ENCODE peak calls at places on chromosomes 13 and 19, in ten cellular contexts. One of them, this sample, is unnamed.

GRCh38 chr13:67267136-67267535 is 37.0 kb upstream of the PCDH9 start:
- DNase-seq in upper lobe of right lung: no peak
- DNase-seq in cardiac muscle cell: no peak
- DNase-seq in CD4-positive, alpha-beta memory T cell: no peak
- DNase-seq in adrenal gland: no peak
- DNase-seq in endodermal cell: no peak
- DNase-seq in lung: no peak
- DNase-seq in right cardiac atrium: no peak
- DNase-seq in ascending aorta: no peak
- DNase-seq in PC-3: no peak
- DNase-seq in this sample: no peak

GRCh38 chr13:104204177-104204576 is 1138.0 kb upstream of the SLC10A2 start:
- DNase-seq in upper lobe of right lung: no peak
- DNase-seq in cardiac muscle cell: no peak
- DNase-seq in CD4-positive, alpha-beta memory T cell: no peak
- DNase-seq in adrenal gland: no peak
- DNase-seq in endodermal cell: no peak
- DNase-seq in lung: no peak
- DNase-seq in right cardiac atrium: no peak
- DNase-seq in ascending aorta: no peak
- DNase-seq in PC-3: no peak
- DNase-seq in this sample: no peak

GRCh38 chr13:44420376-44421220 is 47.0 kb downstream of the SERP2 start:
- DNase-seq in upper lobe of right lung: no peak
- DNase-seq in cardiac muscle cell: no peak
- DNase-seq in CD4-positive, alpha-beta memory T cell: no peak
- DNase-seq in adrenal gland: no peak
- DNase-seq in endodermal cell: peak; percentile 70
- DNase-seq in lung: no peak
- DNase-seq in right cardiac atrium: no peak
- DNase-seq in ascending aorta: no peak
- DNase-seq in PC-3: no peak
- DNase-seq in this sample: no peak

GRCh38 chr19:42316223-42317211 is 3.4 kb downstream of the TMEM145 start:
- DNase-seq in upper lobe of right lung: peak; percentile 80
- DNase-seq in cardiac muscle cell: no peak
- DNase-seq in CD4-positive, alpha-beta memory T cell: no peak
- DNase-seq in adrenal gland: no peak
- DNase-seq in endodermal cell: no peak
- DNase-seq in lung: peak; percentile 44
- DNase-seq in right cardiac atrium: peak; percentile 70
- DNase-seq in ascending aorta: no peak
- DNase-seq in PC-3: no peak
- DNase-seq in this sample: no peak

GRCh38 chr13:64397699-64398098 is 2832.4 kb downstream of the PCDH9 start:
- DNase-seq in upper lobe of right lung: no peak
- DNase-seq in cardiac muscle cell: no peak
- DNase-seq in CD4-positive, alpha-beta memory T cell: no peak
- DNase-seq in adrenal gland: no peak
- DNase-seq in endodermal cell: no peak
- DNase-seq in lung: no peak
- DNase-seq in right cardiac atrium: no peak
- DNase-seq in ascending aorta: no peak
- DNase-seq in PC-3: peak; percentile 18
- DNase-seq in this sample: no peak

GRCh38 chr19:45385392-45386221 is 15.2 kb upstream of the ERCC2 start:
- DNase-seq in upper lobe of right lung: no peak
- DNase-seq in cardiac muscle cell: no peak
- DNase-seq in CD4-positive, alpha-beta memory T cell: no peak
- DNase-seq in adrenal gland: no peak
- DNase-seq in endodermal cell: peak; percentile 75
- DNase-seq in lung: no peak
- DNase-seq in right cardiac atrium: no peak
- DNase-seq in ascending aorta: no peak
- DNase-seq in PC-3: no peak
- DNase-seq in this sample: no peak

GRCh38 chr13:112105884-112106283 is 38.9 kb downstream of the SOX1 start:
- DNase-seq in upper lobe of right lung: no peak
- DNase-seq in cardiac muscle cell: peak; percentile 6
- DNase-seq in CD4-positive, alpha-beta memory T cell: no peak
- DNase-seq in adrenal gland: no peak
- DNase-seq in endodermal cell: peak; percentile 80
- DNase-seq in lung: no peak
- DNase-seq in right cardiac atrium: no peak
- DNase-seq in ascending aorta: no peak
- DNase-seq in PC-3: no peak
- DNase-seq in this sample: no peak

GRCh38 chr13:20258963-20259288 is 26.8 kb upstream of the GJB6 start:
- DNase-seq in upper lobe of right lung: no peak
- DNase-seq in cardiac muscle cell: no peak
- DNase-seq in CD4-positive, alpha-beta memory T cell: no peak
- DNase-seq in adrenal gland: no peak
- DNase-seq in endodermal cell: no peak
- DNase-seq in lung: no peak
- DNase-seq in right cardiac atrium: no peak
- DNase-seq in ascending aorta: no peak
- DNase-seq in PC-3: no peak
- DNase-seq in this sample: no peak

GRCh38 chr13:86585826-86586225 is 786.6 kb upstream of the SLITRK6 start:
- DNase-seq in upper lobe of right lung: no peak
- DNase-seq in cardiac muscle cell: no peak
- DNase-seq in CD4-positive, alpha-beta memory T cell: no peak
- DNase-seq in adrenal gland: peak; percentile 71
- DNase-seq in endodermal cell: no peak
- DNase-seq in lung: no peak
- DNase-seq in right cardiac atrium: peak; percentile 35
- DNase-seq in ascending aorta: no peak
- DNase-seq in PC-3: peak; percentile 10
- DNase-seq in this sample: no peak

GRCh38 chr13:113129921-113130750 is 7.5 kb downstream of the F10 start:
- DNase-seq in upper lobe of right lung: peak; percentile 65
- DNase-seq in cardiac muscle cell: no peak
- DNase-seq in CD4-positive, alpha-beta memory T cell: no peak
- DNase-seq in adrenal gland: peak; percentile 33
- DNase-seq in endodermal cell: peak; percentile 36
- DNase-seq in lung: no peak
- DNase-seq in right cardiac atrium: peak; percentile 86
- DNase-seq in ascending aorta: no peak
- DNase-seq in PC-3: no peak
- DNase-seq in this sample: no peak

DNA sequence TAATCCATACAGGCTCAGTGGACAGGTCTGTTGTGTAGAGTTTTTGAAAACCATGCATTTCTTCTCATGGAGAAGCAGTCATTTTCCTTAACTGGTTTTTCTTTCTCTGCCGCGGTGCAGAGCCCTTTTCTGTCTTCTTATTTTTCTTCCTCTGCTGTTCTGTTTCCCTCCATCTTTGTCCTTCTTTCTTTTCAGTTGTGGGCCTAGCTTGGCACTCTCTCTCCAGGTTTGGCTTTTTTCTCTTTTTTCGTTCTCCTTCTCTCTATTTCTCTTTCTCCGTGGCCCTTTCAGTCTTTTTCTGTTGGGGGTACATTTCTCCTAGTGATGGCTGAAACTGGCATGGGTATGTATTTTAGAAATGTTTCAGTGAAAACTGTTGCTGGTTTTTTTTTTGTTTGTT is 24.1 kb downstream of the NFIX start:
- DNase-seq in upper lobe of right lung: no peak
- DNase-seq in cardiac muscle cell: no peak
- DNase-seq in CD4-positive, alpha-beta memory T cell: no peak
- DNase-seq in adrenal gland: no peak
- DNase-seq in endodermal cell: no peak
- DNase-seq in lung: no peak
- DNase-seq in right cardiac atrium: no peak
- DNase-seq in ascending aorta: no peak
- DNase-seq in PC-3: no peak
- DNase-seq in this sample: no peak
- H3K4me1 ChIP-seq in upper lobe of right lung: peaks cover 71% of the 10 kb centered on the region
- H3K4me1 ChIP-seq in cardiac muscle cell: peaks cover 4% of the 10 kb centered on the region
- H3K4me1 ChIP-seq in CD4-positive, alpha-beta memory T cell: peaks cover 22% of the 10 kb centered on the region
- H3K4me1 ChIP-seq in adrenal gland: peaks cover 21% of the 10 kb centered on the region
- H3K4me1 ChIP-seq in endodermal cell: peaks cover 11% of the 10 kb centered on the region
- H3K4me1 ChIP-seq in lung: peaks cover 16% of the 10 kb centered on the region
- H3K4me1 ChIP-seq in right cardiac atrium: peaks cover 23% of the 10 kb centered on the region
- H3K4me1 ChIP-seq in ascending aorta: peaks cover 9% of the 10 kb centered on the region
- H3K4me1 ChIP-seq in PC-3: peaks cover 73% of the 10 kb centered on the region
- H3K4me1 ChIP-seq in this sample: peaks cover 13% of the 10 kb centered on the region

GRCh38 chr13:109760372-109760771 is 26.0 kb downstream of the IRS2 start:
- DNase-seq in upper lobe of right lung: no peak
- DNase-seq in cardiac muscle cell: no peak
- DNase-seq in CD4-positive, alpha-beta memory T cell: no peak
- DNase-seq in adrenal gland: no peak
- DNase-seq in endodermal cell: no peak
- DNase-seq in lung: no peak
- DNase-seq in right cardiac atrium: no peak
- DNase-seq in ascending aorta: no peak
- DNase-seq in PC-3: no peak
- DNase-seq in this sample: no peak
- H3K4me1 ChIP-seq in upper lobe of right lung: peaks cover 9% of the 10 kb centered on the region
- H3K4me1 ChIP-seq in cardiac muscle cell: peaks cover 4% of the 10 kb centered on the region
- H3K4me1 ChIP-seq in CD4-positive, alpha-beta memory T cell: peaks cover 4% of the 10 kb centered on the region
- H3K4me1 ChIP-seq in adrenal gland: peaks cover 26% of the 10 kb centered on the region
- H3K4me1 ChIP-seq in endodermal cell: no peaks in the 10 kb centered on the region
- H3K4me1 ChIP-seq in lung: peaks cover 12% of the 10 kb centered on the region
- H3K4me1 ChIP-seq in right cardiac atrium: peaks cover 5% of the 10 kb centered on the region
- H3K4me1 ChIP-seq in ascending aorta: no peaks in the 10 kb centered on the region
- H3K4me1 ChIP-seq in PC-3: no peaks in the 10 kb centered on the region
- H3K4me1 ChIP-seq in this sample: peaks cover 3% of the 10 kb centered on the region

DNA sequence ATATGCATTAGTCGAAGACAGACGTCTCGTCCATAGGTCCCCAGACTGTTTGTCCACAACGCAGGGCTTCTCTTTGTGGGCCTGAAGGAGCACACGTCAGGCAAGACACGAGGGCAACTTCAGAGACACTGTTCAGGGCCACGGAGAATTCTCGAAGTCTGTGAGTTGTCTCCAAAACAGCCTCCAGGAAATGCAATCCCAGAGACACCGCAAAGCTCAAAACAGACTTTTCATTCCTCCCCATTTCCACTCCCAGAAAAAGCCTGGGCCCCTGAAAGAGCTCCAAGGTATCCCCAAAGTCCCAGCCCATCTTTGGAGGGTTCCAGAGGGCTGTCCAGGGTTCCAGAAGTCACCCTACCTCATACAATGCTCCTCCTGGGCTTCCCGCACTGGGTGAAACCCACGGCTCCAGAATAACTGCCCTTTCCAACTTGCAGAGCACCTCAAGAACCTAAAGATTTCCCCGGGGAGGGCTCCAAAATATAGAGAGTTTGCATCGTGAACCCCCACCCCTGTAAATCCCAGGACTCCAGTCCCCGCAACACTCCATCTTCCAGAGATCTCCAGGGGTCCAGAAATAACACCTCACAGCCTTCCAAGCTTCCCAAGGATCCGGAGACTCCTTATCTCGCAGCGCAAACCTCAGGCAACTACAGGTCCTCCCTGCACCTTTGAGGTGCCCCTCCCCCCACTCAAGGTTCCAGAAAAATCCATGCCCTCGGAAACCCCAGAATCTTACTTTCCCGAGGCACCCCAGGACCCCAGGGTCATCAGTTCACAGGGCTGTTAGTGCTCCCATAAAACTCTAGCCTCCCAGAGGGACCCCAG is 690 bp upstream of the FTL start:
- DNase-seq in upper lobe of right lung: no peak
- DNase-seq in cardiac muscle cell: peak; percentile 21
- DNase-seq in CD4-positive, alpha-beta memory T cell: no peak
- DNase-seq in adrenal gland: no peak
- DNase-seq in endodermal cell: no peak
- DNase-seq in lung: no peak
- DNase-seq in right cardiac atrium: no peak
- DNase-seq in ascending aorta: no peak
- DNase-seq in PC-3: no peak
- DNase-seq in this sample: no peak
- H3K4me1 ChIP-seq in upper lobe of right lung: peaks cover 41% of the 10 kb centered on the region
- H3K4me1 ChIP-seq in cardiac muscle cell: peaks cover 17% of the 10 kb centered on the region
- H3K4me1 ChIP-seq in CD4-positive, alpha-beta memory T cell: peaks cover 48% of the 10 kb centered on the region
- H3K4me1 ChIP-seq in adrenal gland: peaks cover 31% of the 10 kb centered on the region
- H3K4me1 ChIP-seq in endodermal cell: peaks cover 14% of the 10 kb centered on the region
- H3K4me1 ChIP-seq in lung: peaks cover 5% of the 10 kb centered on the region
- H3K4me1 ChIP-seq in right cardiac atrium: peaks cover 11% of the 10 kb centered on the region
- H3K4me1 ChIP-seq in ascending aorta: peaks cover 9% of the 10 kb centered on the region
- H3K4me1 ChIP-seq in PC-3: peaks cover 31% of the 10 kb centered on the region
- H3K4me1 ChIP-seq in this sample: peaks cover 1% of the 10 kb centered on the region

DNA sequence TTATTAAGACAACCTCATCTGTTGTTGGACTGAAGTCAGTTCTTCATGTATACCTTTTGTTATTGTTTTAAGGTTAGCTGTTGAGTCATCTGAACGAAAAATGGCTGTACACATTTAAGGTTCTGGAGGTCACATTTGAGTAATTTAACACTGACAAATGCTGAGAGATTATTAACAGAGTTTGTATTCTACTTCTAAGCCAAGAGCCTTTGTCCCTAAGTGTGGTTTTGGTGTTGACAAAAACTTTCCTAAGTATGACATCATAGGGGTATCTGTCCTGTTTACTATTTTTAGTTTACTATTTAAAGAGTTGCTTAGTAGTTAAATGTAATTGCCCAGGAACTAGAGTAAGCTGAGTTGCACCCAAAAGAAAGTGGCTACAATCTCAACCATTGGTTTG is 71.9 kb downstream of the CDK8 start:
- DNase-seq in upper lobe of right lung: no peak
- DNase-seq in cardiac muscle cell: no peak
- DNase-seq in CD4-positive, alpha-beta memory T cell: no peak
- DNase-seq in adrenal gland: no peak
- DNase-seq in endodermal cell: no peak
- DNase-seq in lung: no peak
- DNase-seq in right cardiac atrium: no peak
- DNase-seq in ascending aorta: no peak
- DNase-seq in PC-3: peak; percentile 2
- DNase-seq in this sample: no peak
- H3K4me1 ChIP-seq in upper lobe of right lung: peaks cover 18% of the 10 kb centered on the region
- H3K4me1 ChIP-seq in cardiac muscle cell: peaks cover 32% of the 10 kb centered on the region
- H3K4me1 ChIP-seq in CD4-positive, alpha-beta memory T cell: peaks cover 20% of the 10 kb centered on the region
- H3K4me1 ChIP-seq in adrenal gland: no peaks in the 10 kb centered on the region
- H3K4me1 ChIP-seq in endodermal cell: no peaks in the 10 kb centered on the region
- H3K4me1 ChIP-seq in lung: peaks cover 5% of the 10 kb centered on the region
- H3K4me1 ChIP-seq in right cardiac atrium: no peaks in the 10 kb centered on the region
- H3K4me1 ChIP-seq in ascending aorta: no peaks in the 10 kb centered on the region
- H3K4me1 ChIP-seq in PC-3: no peaks in the 10 kb centered on the region
- H3K4me1 ChIP-seq in this sample: no peaks in the 10 kb centered on the region

GRCh38 chr19:13684021-13684420 is 80.3 kb upstream of the MRI1 start:
- DNase-seq in upper lobe of right lung: no peak
- DNase-seq in cardiac muscle cell: no peak
- DNase-seq in CD4-positive, alpha-beta memory T cell: no peak
- DNase-seq in adrenal gland: no peak
- DNase-seq in endodermal cell: no peak
- DNase-seq in lung: no peak
- DNase-seq in right cardiac atrium: no peak
- DNase-seq in ascending aorta: no peak
- DNase-seq in PC-3: no peak
- DNase-seq in this sample: no peak
- H3K4me1 ChIP-seq in upper lobe of right lung: no peaks in the 10 kb centered on the region
- H3K4me1 ChIP-seq in cardiac muscle cell: peaks cover 6% of the 10 kb centered on the region
- H3K4me1 ChIP-seq in CD4-positive, alpha-beta memory T cell: no peaks in the 10 kb centered on the region
- H3K4me1 ChIP-seq in adrenal gland: no peaks in the 10 kb centered on the region
- H3K4me1 ChIP-seq in endodermal cell: no peaks in the 10 kb centered on the region
- H3K4me1 ChIP-seq in lung: no peaks in the 10 kb centered on the region
- H3K4me1 ChIP-seq in right cardiac atrium: no peaks in the 10 kb centered on the region
- H3K4me1 ChIP-seq in ascending aorta: no peaks in the 10 kb centered on the region
- H3K4me1 ChIP-seq in PC-3: peaks cover 10% of the 10 kb centered on the region
- H3K4me1 ChIP-seq in this sample: no peaks in the 10 kb centered on the region

GRCh38 chr19:10655457-10656312 is 1.5 kb downstream of the ILF3 start:
- DNase-seq in upper lobe of right lung: no peak
- DNase-seq in cardiac muscle cell: peak; percentile 28
- DNase-seq in CD4-positive, alpha-beta memory T cell: no peak
- DNase-seq in adrenal gland: no peak
- DNase-seq in endodermal cell: peak; percentile 70
- DNase-seq in lung: no peak
- DNase-seq in right cardiac atrium: no peak
- DNase-seq in ascending aorta: no peak
- DNase-seq in PC-3: peak; percentile 39
- DNase-seq in this sample: no peak
- H3K4me1 ChIP-seq in upper lobe of right lung: peaks cover 34% of the 10 kb centered on the region
- H3K4me1 ChIP-seq in cardiac muscle cell: peaks cover 24% of the 10 kb centered on the region
- H3K4me1 ChIP-seq in CD4-positive, alpha-beta memory T cell: peaks cover 75% of the 10 kb centered on the region
- H3K4me1 ChIP-seq in adrenal gland: peaks cover 43% of the 10 kb centered on the region
- H3K4me1 ChIP-seq in endodermal cell: no peaks in the 10 kb centered on the region
- H3K4me1 ChIP-seq in lung: peaks cover 3% of the 10 kb centered on the region
- H3K4me1 ChIP-seq in right cardiac atrium: peaks cover 11% of the 10 kb centered on the region
- H3K4me1 ChIP-seq in ascending aorta: no peaks in the 10 kb centered on the region
- H3K4me1 ChIP-seq in PC-3: peaks cover 27% of the 10 kb centered on the region
- H3K4me1 ChIP-seq in this sample: peaks cover 2% of the 10 kb centered on the region

This sample was measured in NT2/D1.